ENCODE peak calls at places on chromosomes 5 and 9, in ten cellular contexts. One of them, this sample, is unnamed.
A peak's percentile ranks its signal among the peaks of the same experiment; 100 is the strongest.

GRCh38 chr9:125988479-125989050 is 241.4 kb downstream of the PBX3 start:
- DNase-seq in GM12865: no peak
- DNase-seq in HS-27A: no peak
- DNase-seq in KBM-7: no peak
- DNase-seq in neural crest cell: no peak
- DNase-seq in foreskin keratinocyte: peak; percentile 42
- DNase-seq in astrocyte of the spinal cord: no peak
- DNase-seq in lower lobe of right lung: peak; percentile 30
- DNase-seq in NCI-H2227 treated with DMSO at 0.1 percent for 48 hours: no peak
- DNase-seq in effector CD8-positive, alpha-beta T cell: no peak
- DNase-seq in this sample: no peak

GRCh38 chr5:56656816-56657740 is 158.3 kb upstream of the MAP3K1 start:
- DNase-seq in GM12865: no peak
- DNase-seq in HS-27A: no peak
- DNase-seq in KBM-7: no peak
- DNase-seq in neural crest cell: no peak
- DNase-seq in foreskin keratinocyte: no peak
- DNase-seq in astrocyte of the spinal cord: peak; percentile 66
- DNase-seq in lower lobe of right lung: no peak
- DNase-seq in NCI-H2227 treated with DMSO at 0.1 percent for 48 hours: no peak
- DNase-seq in effector CD8-positive, alpha-beta T cell: no peak
- DNase-seq in this sample: no peak

GRCh38 chr5:124546643-124547042 is 199.8 kb downstream of the ZNF608 start:
- DNase-seq in GM12865: no peak
- DNase-seq in HS-27A: no peak
- DNase-seq in KBM-7: no peak
- DNase-seq in neural crest cell: no peak
- DNase-seq in foreskin keratinocyte: peak; percentile 32
- DNase-seq in astrocyte of the spinal cord: peak; percentile 34
- DNase-seq in lower lobe of right lung: no peak
- DNase-seq in NCI-H2227 treated with DMSO at 0.1 percent for 48 hours: no peak
- DNase-seq in effector CD8-positive, alpha-beta T cell: no peak
- DNase-seq in this sample: no peak

GRCh38 chr9:111158375-111158774 is 120.1 kb upstream of the LPAR1 start:
- DNase-seq in GM12865: peak; percentile 21
- DNase-seq in HS-27A: no peak
- DNase-seq in KBM-7: no peak
- DNase-seq in neural crest cell: no peak
- DNase-seq in foreskin keratinocyte: no peak
- DNase-seq in astrocyte of the spinal cord: peak; percentile 28
- DNase-seq in lower lobe of right lung: no peak
- DNase-seq in NCI-H2227 treated with DMSO at 0.1 percent for 48 hours: no peak
- DNase-seq in effector CD8-positive, alpha-beta T cell: no peak
- DNase-seq in this sample: no peak

GRCh38 chr5:160083501-160083900 is 35.7 kb downstream of the PWWP2A start:
- DNase-seq in GM12865: no peak
- DNase-seq in HS-27A: peak; percentile 7
- DNase-seq in KBM-7: no peak
- DNase-seq in neural crest cell: no peak
- DNase-seq in foreskin keratinocyte: peak; percentile 67
- DNase-seq in astrocyte of the spinal cord: no peak
- DNase-seq in lower lobe of right lung: no peak
- DNase-seq in NCI-H2227 treated with DMSO at 0.1 percent for 48 hours: no peak
- DNase-seq in effector CD8-positive, alpha-beta T cell: no peak
- DNase-seq in this sample: no peak

GRCh38 chr5:97547414-97547813 is 364.4 kb upstream of the RIOK2 start:
- DNase-seq in GM12865: no peak
- DNase-seq in HS-27A: no peak
- DNase-seq in KBM-7: no peak
- DNase-seq in neural crest cell: no peak
- DNase-seq in foreskin keratinocyte: no peak
- DNase-seq in astrocyte of the spinal cord: no peak
- DNase-seq in lower lobe of right lung: no peak
- DNase-seq in NCI-H2227 treated with DMSO at 0.1 percent for 48 hours: no peak
- DNase-seq in effector CD8-positive, alpha-beta T cell: no peak
- DNase-seq in this sample: no peak

GRCh38 chr5:140694276-140694675 is 3.0 kb downstream of the HARS2 start:
- DNase-seq in GM12865: no peak
- DNase-seq in HS-27A: no peak
- DNase-seq in KBM-7: no peak
- DNase-seq in neural crest cell: no peak
- DNase-seq in foreskin keratinocyte: no peak
- DNase-seq in astrocyte of the spinal cord: no peak
- DNase-seq in lower lobe of right lung: no peak
- DNase-seq in NCI-H2227 treated with DMSO at 0.1 percent for 48 hours: no peak
- DNase-seq in effector CD8-positive, alpha-beta T cell: no peak
- DNase-seq in this sample: no peak

GRCh38 chr9:131045300-131046092 is 36.5 kb downstream of the LAMC3 start:
- DNase-seq in GM12865: no peak
- DNase-seq in HS-27A: no peak
- DNase-seq in KBM-7: no peak
- DNase-seq in neural crest cell: no peak
- DNase-seq in foreskin keratinocyte: no peak
- DNase-seq in astrocyte of the spinal cord: no peak
- DNase-seq in lower lobe of right lung: no peak
- DNase-seq in NCI-H2227 treated with DMSO at 0.1 percent for 48 hours: no peak
- DNase-seq in effector CD8-positive, alpha-beta T cell: no peak
- DNase-seq in this sample: no peak

GRCh38 chr9:123453904-123454321 is 97.9 kb downstream of the CRB2 start:
- DNase-seq in GM12865: no peak
- DNase-seq in HS-27A: no peak
- DNase-seq in KBM-7: no peak
- DNase-seq in neural crest cell: peak; percentile 26
- DNase-seq in foreskin keratinocyte: no peak
- DNase-seq in astrocyte of the spinal cord: no peak
- DNase-seq in lower lobe of right lung: no peak
- DNase-seq in NCI-H2227 treated with DMSO at 0.1 percent for 48 hours: no peak
- DNase-seq in effector CD8-positive, alpha-beta T cell: no peak
- DNase-seq in this sample: peak; percentile 9

GRCh38 chr9:6272229-6272597 is 56.0 kb upstream of the TPD52L3 start:
- DNase-seq in GM12865: no peak
- DNase-seq in HS-27A: no peak
- DNase-seq in KBM-7: no peak
- DNase-seq in neural crest cell: no peak
- DNase-seq in foreskin keratinocyte: peak; percentile 87
- DNase-seq in astrocyte of the spinal cord: peak; percentile 31
- DNase-seq in lower lobe of right lung: no peak
- DNase-seq in NCI-H2227 treated with DMSO at 0.1 percent for 48 hours: no peak
- DNase-seq in effector CD8-positive, alpha-beta T cell: no peak
- DNase-seq in this sample: peak; percentile 54

GRCh38 chr5:131270809-131271208 is 7.0 kb downstream of the CDC42SE2 start:
- DNase-seq in GM12865: no peak
- DNase-seq in HS-27A: no peak
- DNase-seq in KBM-7: no peak
- DNase-seq in neural crest cell: no peak
- DNase-seq in foreskin keratinocyte: peak; percentile 65
- DNase-seq in astrocyte of the spinal cord: peak; percentile 32
- DNase-seq in lower lobe of right lung: no peak
- DNase-seq in NCI-H2227 treated with DMSO at 0.1 percent for 48 hours: no peak
- DNase-seq in effector CD8-positive, alpha-beta T cell: no peak
- DNase-seq in this sample: no peak

GRCh38 chr5:136656811-136657210 is 291.5 kb upstream of the TRPC7 start:
- DNase-seq in GM12865: no peak
- DNase-seq in HS-27A: no peak
- DNase-seq in KBM-7: no peak
- DNase-seq in neural crest cell: no peak
- DNase-seq in foreskin keratinocyte: peak; percentile 32
- DNase-seq in astrocyte of the spinal cord: no peak
- DNase-seq in lower lobe of right lung: no peak
- DNase-seq in NCI-H2227 treated with DMSO at 0.1 percent for 48 hours: no peak
- DNase-seq in effector CD8-positive, alpha-beta T cell: no peak
- DNase-seq in this sample: no peak

GRCh38 chr5:81393783-81394718 is at the start of gene ACOT12:
- DNase-seq in GM12865: no peak
- DNase-seq in HS-27A: no peak
- DNase-seq in KBM-7: no peak
- DNase-seq in neural crest cell: peak; percentile 23
- DNase-seq in foreskin keratinocyte: no peak
- DNase-seq in astrocyte of the spinal cord: peak; percentile 15
- DNase-seq in lower lobe of right lung: peak; percentile 41
- DNase-seq in NCI-H2227 treated with DMSO at 0.1 percent for 48 hours: peak; percentile 2
- DNase-seq in effector CD8-positive, alpha-beta T cell: no peak
- DNase-seq in this sample: no peak

GRCh38 chr9:95283678-95284077 is 33.8 kb downstream of the FANCC start:
- DNase-seq in GM12865: no peak
- DNase-seq in HS-27A: no peak
- DNase-seq in KBM-7: no peak
- DNase-seq in neural crest cell: no peak
- DNase-seq in foreskin keratinocyte: no peak
- DNase-seq in astrocyte of the spinal cord: no peak
- DNase-seq in lower lobe of right lung: no peak
- DNase-seq in NCI-H2227 treated with DMSO at 0.1 percent for 48 hours: no peak
- DNase-seq in effector CD8-positive, alpha-beta T cell: no peak
- DNase-seq in this sample: no peak

GRCh38 chr5:98307811-98308210 is 465.7 kb upstream of the RGMB start:
- DNase-seq in GM12865: no peak
- DNase-seq in HS-27A: no peak
- DNase-seq in KBM-7: no peak
- DNase-seq in neural crest cell: no peak
- DNase-seq in foreskin keratinocyte: peak; percentile 92
- DNase-seq in astrocyte of the spinal cord: peak; percentile 73
- DNase-seq in lower lobe of right lung: no peak
- DNase-seq in NCI-H2227 treated with DMSO at 0.1 percent for 48 hours: no peak
- DNase-seq in effector CD8-positive, alpha-beta T cell: no peak
- DNase-seq in this sample: no peak